ENCODE peak calls at places on chromosomes 16 and 17, in six cellular contexts. O is left ventricle myocardium inferior; N is CD4-positive, alpha-beta T cell; W is neural crest cell; R is cardiac muscle cell; U is transverse colon. A is an unnamed sample.

GRCh38 chr17:62859146-62859545 is 51.0 kb upstream of the MARCHF10 start:
- DNase-seq in O (no peak), N (no peak), W (no peak), R (no peak), U (no peak), A (no peak)

GRCh38 chr16:23124315-23124714 is 24.9 kb downstream of the USP31 start:
- DNase-seq in O (no peak), N (no peak), W (no peak), R (no peak), U (no peak), A (no peak)

GRCh38 chr17:15453782-15454181 is 13.6 kb downstream of the CDRT4 start:
- DNase-seq in O (no peak), N (no peak), W (no peak), R (no peak), U (no peak), A (no peak)

GRCh38 chr17:31605761-31606160 is 214.3 kb downstream of the RAB11FIP4 start:
- DNase-seq in O (no peak), N (no peak), W (no peak), R (no peak), U (no peak), A (no peak)

GRCh38 chr16:19294156-19294649 is 8.7 kb downstream of the CLEC19A start:
- DNase-seq in O (peak; percentile 46), N (no peak), W (no peak), R (no peak), U (peak; percentile 37), A (no peak)

GRCh38 chr17:31413871-31414589 is 22.6 kb downstream of the RAB11FIP4 start:
- DNase-seq in O (no peak), N (no peak), W (no peak), R (no peak), U (no peak), A (no peak)

GRCh38 chr16:59573528-59574271 is 839.6 kb upstream of the GOT2 start:
- DNase-seq in O (no peak), N (no peak), W (no peak), R (no peak), U (no peak), A (no peak)

GRCh38 chr17:7132511-7133094 is 18.0 kb upstream of the ASGR2 start:
- DNase-seq in O (no peak), N (peak; percentile 39), W (no peak), R (peak; percentile 10), U (peak; percentile 27), A (no peak)

GRCh38 chr17:20988001-20988641 is 54.7 kb downstream of the USP22 start:
- DNase-seq in O (no peak), N (no peak), W (no peak), R (no peak), U (no peak), A (no peak)

GRCh38 chr17:4219241-4219640 is 44.5 kb downstream of the ANKFY1 start:
- DNase-seq in O (no peak), N (no peak), W (no peak), R (no peak), U (no peak), A (no peak)

GRCh38 chr17:65057520-65058075 is 1.1 kb upstream of the GNA13 start:
- DNase-seq in O (peak; percentile 38), N (no peak), W (no peak), R (no peak), U (no peak), A (no peak)

GRCh38 chr17:42891539-42892152 is 9.0 kb upstream of the G6PC1 start:
- DNase-seq in O (peak; percentile 69), N (no peak), W (no peak), R (peak; percentile 72), U (peak; percentile 38), A (no peak)

GRCh38 chr16:89722392-89723278 is 1.3 kb downstream of the ZNF276 start:
- DNase-seq in O (peak; percentile 82), N (peak; percentile 82), W (no peak), R (no peak), U (peak; percentile 93), A (peak; percentile 86)

GRCh38 chr16:89344314-89344828 is 126.9 kb downstream of the ZNF778 start:
- DNase-seq in O (no peak), N (no peak), W (no peak), R (no peak), U (no peak), A (no peak)

GRCh38 chr16:70160388-70160787 is 13.2 kb upstream of the CLEC18C start:
- DNase-seq in O (no peak), N (no peak), W (no peak), R (no peak), U (no peak), A (no peak)

GRCh38 chr16:70159355-70160348 is 13.9 kb upstream of the CLEC18C start:
- DNase-seq in O (no peak), N (no peak), W (no peak), R (peak; percentile 20), U (no peak), A (no peak)

GRCh38 chr16:70157105-70157476 is 16.5 kb upstream of the CLEC18C start:
- DNase-seq in O (no peak), N (no peak), W (no peak), R (no peak), U (no peak), A (no peak)

GRCh38 chr16:70157477-70158260 is 15.9 kb upstream of the CLEC18C start:
- DNase-seq in O (no peak), N (no peak), W (no peak), R (no peak), U (no peak), A (no peak)

DNA sequence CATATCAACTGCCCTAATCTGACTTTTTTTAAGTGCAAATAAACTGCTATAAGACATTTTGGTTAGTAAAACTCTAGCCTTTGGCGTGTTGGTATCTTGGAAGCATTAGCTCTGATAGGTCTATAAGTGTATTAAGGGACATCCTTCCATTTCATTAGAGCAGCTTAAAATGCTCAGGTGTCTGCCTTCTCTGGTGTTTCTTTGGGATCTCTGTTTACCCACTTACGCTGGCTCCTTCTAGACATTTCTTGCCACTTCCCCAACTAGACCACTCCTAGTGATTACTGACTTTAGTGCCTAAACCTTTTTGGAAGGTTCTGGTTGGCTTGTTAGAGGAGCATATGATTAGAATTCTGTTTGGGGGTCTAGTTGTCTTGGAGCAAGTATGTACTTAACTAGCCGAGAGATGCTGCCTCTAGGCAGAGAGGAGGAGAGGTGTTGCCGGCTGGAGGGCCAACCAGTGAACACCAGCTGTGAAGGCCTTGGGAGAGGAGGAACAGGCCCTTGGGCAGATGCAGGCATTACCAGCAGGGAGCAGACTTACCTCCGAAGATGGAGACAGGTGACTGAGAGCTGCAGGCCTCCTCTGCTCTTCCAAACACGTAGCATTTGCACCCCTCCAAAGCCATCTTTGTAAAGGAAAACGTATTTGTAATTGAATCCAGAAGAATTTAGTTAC is 15.2 kb upstream of the CLEC18C start:
- DNase-seq in O (no peak), N (no peak), W (no peak), R (no peak), U (no peak), A (no peak)
- TF ChIP-seq CTCF in O (no peak), N (no peak), W (no peak), R (no peak), U (no peak), A (no peak)

GRCh38 chr17:18144261-18144660 is 35.7 kb downstream of the MYO15A start:
- DNase-seq in O (no peak), N (no peak), W (no peak), R (no peak), U (no peak), A (no peak)

GRCh38 chr17:18143044-18143936 is 34.7 kb downstream of the MYO15A start:
- DNase-seq in O (no peak), N (no peak), W (peak; percentile 24), R (peak; percentile 41), U (no peak), A (no peak)

GRCh38 chr17:18140648-18141047 is 32.1 kb downstream of the MYO15A start:
- DNase-seq in O (no peak), N (no peak), W (no peak), R (no peak), U (no peak), A (no peak)

GRCh38 chr17:18141210-18141803 is 32.8 kb downstream of the MYO15A start:
- DNase-seq in O (no peak), N (no peak), W (peak; percentile 52), R (peak; percentile 75), U (no peak), A (peak; percentile 34)

DNA sequence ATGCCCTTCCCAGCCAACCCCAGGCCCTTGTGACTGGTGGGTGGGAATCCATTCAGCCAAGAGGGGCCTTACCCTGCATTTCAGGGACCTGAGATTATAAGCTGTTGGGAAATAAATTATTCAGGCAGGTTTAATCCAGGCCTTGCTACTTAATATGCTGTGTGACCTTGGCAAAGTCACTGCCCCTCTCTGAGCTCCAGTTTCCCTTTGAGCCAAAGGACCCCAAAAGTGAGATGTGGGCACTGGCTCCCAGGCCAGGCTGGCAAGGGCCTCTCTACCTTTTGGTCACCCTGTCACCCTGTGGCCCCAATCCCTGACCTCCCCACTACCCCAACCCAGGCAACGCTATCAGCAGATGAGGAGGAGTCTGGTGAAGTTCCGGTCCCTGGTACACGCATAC is 33.9 kb downstream of the MYO15A start:
- DNase-seq in O (no peak), N (no peak), W (no peak), R (no peak), U (no peak), A (no peak)
- TF ChIP-seq CTCF in O (no peak), N (no peak), W (no peak), R (no peak), U (no peak), A (no peak)

GRCh38 chr17:75523647-75524046 is 1.9 kb upstream of the LLGL2 start:
- DNase-seq in O (no peak), N (no peak), W (no peak), R (no peak), U (no peak), A (no peak)

GRCh38 chr17:75524269-75524970 is 1.1 kb upstream of the LLGL2 start:
- DNase-seq in O (no peak), N (no peak), W (no peak), R (no peak), U (no peak), A (no peak)

GRCh38 chr17:75525806-75526554 is 483 bp downstream of the LLGL2 start:
- DNase-seq in O (no peak), N (no peak), W (no peak), R (peak; percentile 42), U (peak; percentile 45), A (peak; percentile 35)

GRCh38 chr17:75526555-75527270 is 1.2 kb downstream of the LLGL2 start:
- DNase-seq in O (no peak), N (no peak), W (no peak), R (no peak), U (peak; percentile 82), A (peak; percentile 41)

GRCh38 chr17:75524971-75525805 is at the start of gene LLGL2:
- DNase-seq in O (peak; percentile 67), N (peak; percentile 68), W (peak; percentile 48), R (peak; percentile 93), U (peak; percentile 94), A (peak; percentile 96)
- TF ChIP-seq CTCF in O (peak; percentile 67), N (peak; percentile 44), W (peak; percentile 58), R (peak; percentile 36), U (peak; percentile 68), A (peak; percentile 43)

GRCh38 chr17:67285360-67285759 is 40.4 kb upstream of the HELZ start:
- DNase-seq in O (no peak), N (no peak), W (no peak), R (no peak), U (no peak), A (no peak)

GRCh38 chr17:67280279-67280678 is 35.3 kb upstream of the HELZ start:
- DNase-seq in O (no peak), N (no peak), W (no peak), R (no peak), U (no peak), A (no peak)

GRCh38 chr17:67281053-67281452 is 36.1 kb upstream of the HELZ start:
- DNase-seq in O (no peak), N (no peak), W (no peak), R (no peak), U (no peak), A (no peak)

GRCh38 chr17:67281736-67282135 is 36.7 kb upstream of the HELZ start:
- DNase-seq in O (no peak), N (no peak), W (no peak), R (no peak), U (no peak), A (no peak)

GRCh38 chr17:67283727-67284516 is 38.9 kb upstream of the HELZ start:
- DNase-seq in O (no peak), N (no peak), W (no peak), R (no peak), U (no peak), A (no peak)
- TF ChIP-seq CTCF in O (no peak), N (no peak), W (no peak), R (no peak), U (no peak), A (no peak)